ENCODE peak calls at places on chromosome 11, in seven cellular contexts. J is SK-N-SH, I is ovary, W is left ventricle myocardium inferior, Z is H1, X is K562, D is neural progenitor cell. H is an unnamed sample. For H3K4me1, the result is how much of the 10 kb centered on the place peaks cover.

GRCh38 chr11:127066426-127067090 is 66.0 kb upstream of the KIRREL3 start:
- DNase-seq in J (no peak), I (no peak), W (no peak), Z (no peak), X (no peak), D (no peak), H (no peak)

GRCh38 chr11:70901951-70902521 is 350.3 kb downstream of the SHANK2 start:
- DNase-seq in J (no peak), I (no peak), W (no peak), Z (no peak), X (no peak), D (no peak), H (peak)

GRCh38 chr11:107078375-107078774 is 60.1 kb upstream of the GUCY1A2 start:
- DNase-seq in J (no peak), I (no peak), W (no peak), Z (no peak), X (no peak), D (no peak), H (no peak)

GRCh38 chr11:79173615-79174014 is 267.2 kb downstream of the TENM4 start:
- DNase-seq in J (no peak), I (peak), W (no peak), Z (no peak), X (no peak), D (no peak), H (no peak)

GRCh38 chr11:93049740-93050139 is 80.3 kb downstream of the MTNR1B start:
- DNase-seq in J (no peak), I (no peak), W (no peak), Z (no peak), X (no peak), D (no peak), H (no peak)

GRCh38 chr11:16917941-16918340 is 96.3 kb downstream of the PLEKHA7 start:
- DNase-seq in J (no peak), I (no peak), W (no peak), Z (no peak), X (no peak), D (no peak), H (no peak)

GRCh38 chr11:100563541-100564280 is 123.4 kb upstream of the ARHGAP42 start:
- DNase-seq in J (no peak), I (no peak), W (no peak), Z (no peak), X (no peak), D (no peak), H (no peak)

GRCh38 chr11:128565881-128566280 is 21.5 kb downstream of the ETS1 start:
- DNase-seq in J (no peak), I (no peak), W (no peak), Z (no peak), X (no peak), D (no peak), H (no peak)

GRCh38 chr11:62171261-62171723 is 18.7 kb upstream of the SCGB1D1 start:
- DNase-seq in J (peak), I (peak), W (peak), Z (peak), X (peak), D (peak), H (no peak)

GRCh38 chr11:48013269-48013901 is 33.0 kb downstream of the PTPRJ start:
- DNase-seq in J (no peak), I (no peak), W (peak), Z (no peak), X (no peak), D (no peak), H (peak)

GRCh38 chr11:8566613-8567210 is 27.3 kb downstream of the STK33 start:
- DNase-seq in J (peak), I (no peak), W (no peak), Z (no peak), X (peak), D (peak), H (no peak)

GRCh38 chr11:79493555-79494171 is 52.8 kb upstream of the TENM4 start:
- DNase-seq in J (peak), I (peak), W (peak), Z (peak), X (peak), D (peak), H (peak)

GRCh38 chr11:132874638-132875037 is 657.7 kb downstream of the OPCML start:
- DNase-seq in J (no peak), I (no peak), W (no peak), Z (no peak), X (no peak), D (no peak), H (no peak)

GRCh38 chr11:34148504-34149165 is 43.2 kb downstream of the NAT10 start:
- DNase-seq in J (no peak), I (no peak), W (no peak), Z (no peak), X (no peak), D (no peak), H (no peak)

GRCh38 chr11:64745219-64745522 is 1.2 kb upstream of the RASGRP2 start:
- DNase-seq in J (peak), I (no peak), W (peak), Z (no peak), X (no peak), D (no peak), H (peak)

GRCh38 chr11:124886476-124886875 is 11.2 kb downstream of the ROBO4 start:
- DNase-seq in J (peak), I (no peak), W (no peak), Z (no peak), X (no peak), D (no peak), H (no peak)

GRCh38 chr11:82701847-82702520 is 31.7 kb downstream of the FAM181B start:
- DNase-seq in J (peak), I (no peak), W (no peak), Z (no peak), X (peak), D (peak), H (no peak)

DNA sequence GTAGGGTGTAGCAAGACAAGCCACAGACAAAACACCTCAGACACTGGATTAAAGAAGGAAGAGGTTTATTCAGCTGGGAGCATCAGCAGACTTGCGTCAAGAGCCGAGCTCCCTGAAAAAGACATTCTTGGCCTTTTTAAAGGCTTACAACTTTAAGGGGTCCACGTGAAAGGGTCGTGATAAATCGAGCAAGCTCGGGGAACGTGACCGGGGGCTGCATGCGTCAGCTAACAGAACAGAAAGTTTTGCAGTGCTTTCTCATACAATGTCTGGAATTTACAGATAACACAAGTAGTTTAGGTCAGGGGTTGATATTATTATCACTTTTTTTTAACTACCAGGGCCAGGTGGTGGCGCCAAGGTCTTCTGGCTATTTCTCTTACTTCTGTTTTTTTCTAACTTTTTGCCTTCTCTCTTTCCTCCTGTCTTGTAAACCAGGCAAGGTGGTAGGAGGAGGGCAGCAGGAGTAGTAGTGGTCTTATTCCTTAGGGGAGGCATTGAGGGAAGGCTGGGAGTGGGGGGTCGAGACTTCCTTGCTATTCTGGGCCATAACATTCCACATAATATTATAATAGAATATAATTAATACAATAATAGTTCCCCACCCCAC is 631 bp upstream of the ALDH3B1 start:
- DNase-seq in J (no peak), I (no peak), W (no peak), Z (no peak), X (no peak), D (no peak), H (peak)
- H3K27ac ChIP-seq in J (peak), I (peak), W (peak), Z (no peak), X (peak), D (no peak), H (peak)

GRCh38 chr11:117510646-117511045 is 183.0 kb downstream of the CEP164 start:
- DNase-seq in J (no peak), I (no peak), W (no peak), Z (no peak), X (no peak), D (no peak), H (no peak)
- H3K4me1 ChIP-seq in J (half or more), I (under half), W (under half), Z (under half), X (under half), D (under half), H (under half)

DNA sequence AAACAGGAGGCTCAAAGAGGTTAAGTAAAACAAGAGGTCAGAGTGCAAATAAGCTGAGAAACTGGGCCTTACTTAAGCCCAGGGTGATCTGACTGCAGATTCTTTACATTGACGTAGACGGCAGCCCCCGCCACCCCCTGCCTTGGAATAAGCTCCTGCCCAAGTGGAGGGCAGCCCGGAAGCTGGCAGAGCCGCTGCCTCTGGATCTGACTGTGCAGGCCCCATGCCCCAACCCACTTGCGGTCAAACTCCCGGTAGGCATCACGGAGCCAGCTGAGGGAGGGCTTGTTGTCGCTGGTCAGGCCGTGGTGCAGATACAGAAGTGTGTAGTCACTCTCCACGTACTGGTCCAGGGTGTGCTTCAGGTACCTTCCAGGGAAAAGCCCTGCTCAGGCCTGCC is 18.6 kb downstream of the ARHGAP1 start:
- DNase-seq in J (no peak), I (no peak), W (no peak), Z (no peak), X (no peak), D (no peak), H (no peak)
- TF ChIP-seq CTCF in J (no peak), I (no peak), W (no peak), Z (no peak), X (no peak), D (no peak), H (no peak)

DNA sequence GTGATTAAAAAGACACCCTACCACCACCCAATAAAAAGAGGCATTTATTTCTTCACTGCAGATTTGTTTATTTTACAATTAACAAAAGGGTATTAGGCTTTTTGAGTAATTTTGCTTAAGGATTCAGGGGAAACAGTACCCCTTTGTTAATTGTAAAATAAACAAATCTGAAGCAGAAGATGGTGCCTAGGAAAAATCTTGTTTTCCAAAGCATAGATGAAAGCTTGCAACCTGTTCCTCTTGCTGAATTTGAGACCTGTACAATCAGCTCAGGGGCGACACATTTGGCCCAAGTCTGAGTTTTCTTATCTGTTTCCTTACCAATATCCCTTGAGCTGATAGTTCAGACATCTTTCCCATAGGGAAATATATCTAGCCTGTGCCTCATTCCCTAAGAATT is 171.9 kb downstream of the GRIA4 start:
- DNase-seq in J (no peak), I (no peak), W (no peak), Z (no peak), X (no peak), D (no peak), H (no peak)
- H3K27ac ChIP-seq in J (no peak), I (no peak), W (no peak), Z (no peak), X (no peak), D (no peak), H (no peak)

GRCh38 chr11:94968334-94968958 is 4.9 kb downstream of the CWC15 start:
- DNase-seq in J (peak), I (no peak), W (no peak), Z (no peak), X (no peak), D (no peak), H (no peak)

GRCh38 chr11:94973099-94973968 is at the start of the genes CWC15 and KDM4D:
- DNase-seq in J (peak), I (peak), W (peak), Z (peak), X (peak), D (peak), H (peak)

GRCh38 chr11:94975599-94975998 is 2.1 kb downstream of the KDM4D start:
- DNase-seq in J (no peak), I (no peak), W (no peak), Z (no peak), X (no peak), D (no peak), H (no peak)

GRCh38 chr11:94974178-94974577 is 669 bp downstream of the KDM4D start:
- DNase-seq in J (no peak), I (no peak), W (no peak), Z (no peak), X (no peak), D (no peak), H (no peak)
- H3K4me1 ChIP-seq in J (under half), I (under half), W (under half), Z (under half), X (under half), D (under half), H (under half)

DNA sequence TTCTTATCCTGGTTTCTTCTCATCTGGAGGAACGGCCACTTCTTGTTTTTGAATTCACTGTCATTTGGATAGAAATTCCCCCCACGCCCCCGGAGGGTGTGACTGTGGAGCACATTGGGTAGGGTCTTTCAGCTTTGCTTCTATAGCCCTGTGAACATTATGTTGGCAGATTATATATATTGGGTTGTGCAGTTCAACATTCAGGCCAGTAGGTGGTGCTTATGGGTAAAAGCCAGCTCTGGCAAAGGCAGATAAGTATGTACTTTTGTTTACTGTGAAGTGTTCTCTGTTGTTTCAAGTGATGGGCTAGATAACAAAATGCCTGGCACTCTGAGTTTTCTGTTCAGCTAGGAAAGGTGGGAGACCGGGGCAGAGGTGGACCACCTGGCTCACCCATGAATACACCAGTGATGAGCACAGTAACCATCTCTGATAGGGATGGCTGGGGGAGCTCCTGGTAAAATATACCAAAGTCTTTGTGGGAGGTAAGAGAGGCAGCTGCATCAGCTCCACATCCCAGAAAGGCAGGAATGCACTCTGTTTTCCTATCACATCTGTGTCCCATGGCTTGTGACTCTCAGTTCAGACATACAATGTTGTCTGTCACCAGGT is 1348.2 kb upstream of the RAG2 start:
- DNase-seq in J (peak), I (no peak), W (no peak), Z (peak), X (peak), D (peak), H (no peak)
- TF ChIP-seq CTCF in J (peak), I (no peak), W (peak), Z (peak), X (peak), D (peak), H (peak)

GRCh38 chr11:3882671-3883070 is 27.2 kb downstream of the STIM1 start:
- DNase-seq in J (no peak), I (no peak), W (no peak), Z (no peak), X (no peak), D (no peak), H (no peak)
- H3K27ac ChIP-seq in J (no peak), I (no peak), W (no peak), Z (no peak), X (no peak), D (no peak), H (no peak)

GRCh38 chr11:12813371-12814225 is 139.4 kb downstream of the TEAD1 start:
- DNase-seq in J (no peak), I (peak), W (no peak), Z (no peak), X (peak), D (no peak), H (no peak)
- H3K4me1 ChIP-seq in J (half or more), I (under half), W (half or more), Z (under half), X (under half), D (under half), H (under half)

DNA sequence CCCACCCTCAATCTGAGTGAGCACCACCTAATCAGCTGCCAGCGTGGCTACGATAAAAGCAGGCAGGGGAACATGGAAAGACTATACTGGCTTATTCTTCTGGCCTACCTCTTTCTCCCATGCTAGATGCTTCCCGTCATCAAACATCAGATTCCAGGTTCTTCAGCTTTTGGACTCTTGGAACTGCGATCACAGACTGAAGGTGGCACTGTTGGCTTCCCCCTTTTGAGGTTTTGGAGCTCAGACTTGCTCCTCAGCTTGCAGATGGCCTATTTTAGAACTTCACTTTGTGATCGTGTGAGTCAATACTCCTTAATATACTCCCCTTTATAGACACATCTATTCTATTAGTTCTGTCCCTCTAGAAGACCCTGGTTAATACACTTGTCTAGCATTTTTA is 543.7 kb upstream of the RAG2 start:
- DNase-seq in J (no peak), I (no peak), W (no peak), Z (no peak), X (no peak), D (no peak), H (no peak)
- TF ChIP-seq CTCF in J (no peak), I (no peak), W (no peak), Z (peak), X (no peak), D (peak), H (no peak)

GRCh38 chr11:76365038-76365679 is 15.8 kb downstream of the THAP12 start:
- DNase-seq in J (no peak), I (no peak), W (no peak), Z (no peak), X (no peak), D (no peak), H (no peak)

GRCh38 chr11:76362716-76363115 is 18.2 kb downstream of the THAP12 start:
- DNase-seq in J (no peak), I (no peak), W (no peak), Z (no peak), X (no peak), D (no peak), H (no peak)

GRCh38 chr11:76361773-76362172 is 19.2 kb downstream of the THAP12 start:
- DNase-seq in J (no peak), I (no peak), W (no peak), Z (no peak), X (no peak), D (no peak), H (no peak)

DNA sequence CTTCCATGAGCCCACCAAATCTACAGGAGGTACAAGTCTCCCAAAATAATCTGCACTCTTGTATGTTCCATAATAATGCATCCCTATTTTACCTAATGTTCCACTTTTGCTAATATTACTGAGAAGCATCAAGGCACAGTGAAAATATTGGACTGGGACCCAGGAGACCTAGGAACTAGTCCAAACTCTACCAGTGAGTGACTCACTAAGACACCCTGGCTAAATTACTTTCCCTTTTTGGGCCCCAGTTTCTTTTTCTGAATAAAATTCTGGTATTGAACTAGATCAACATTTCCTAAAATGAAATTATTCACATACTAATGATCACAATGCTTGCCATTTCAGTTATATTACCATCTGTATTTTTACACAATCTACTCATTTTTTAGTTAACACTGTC is 19.6 kb downstream of the THAP12 start:
- DNase-seq in J (no peak), I (no peak), W (no peak), Z (no peak), X (no peak), D (no peak), H (no peak)
- H3K27ac ChIP-seq in J (no peak), I (no peak), W (peak), Z (no peak), X (no peak), D (no peak), H (no peak)

H was measured in upper lobe of right lung.